ENCODE peak calls at places on chromosomes 5 and 9, in four cellular contexts. P, V, N and J are unnamed samples.

GRCh38 chr5:36108758-36109245 is 42.1 kb upstream of the UGT3A2 start:
- DNase-seq in V (no peak), N (no peak), P (no peak), J (peak; percentile 8)

GRCh38 chr5:152097128-152097527 is 172.5 kb upstream of the GLRA1 start:
- DNase-seq in P (no peak), V (no peak), N (peak; percentile 20), J (no peak)

GRCh38 chr9:93964685-93965084 is 9.5 kb upstream of the BARX1 start:
- DNase-seq in P (no peak), V (no peak), N (peak; percentile 10), J (no peak)

GRCh38 chr5:130198927-130199326 is 294.7 kb downstream of the CHSY3 start:
- DNase-seq in N (peak; percentile 16), V (no peak), P (peak; percentile 10), J (no peak)

GRCh38 chr5:143315929-143316328 is 87.6 kb downstream of the NR3C1 start:
- DNase-seq in V (no peak), N (no peak), P (no peak), J (no peak)

GRCh38 chr9:16281707-16282106 is 588.8 kb downstream of the BNC2 start:
- DNase-seq in V (no peak), P (no peak), N (no peak), J (no peak)

GRCh38 chr5:131812371-131813160 is 15.7 kb upstream of the FNIP1 start:
- DNase-seq in N (no peak), V (no peak), P (no peak), J (no peak)

GRCh38 chr9:134630393-134630790 is 11.2 kb upstream of the COL5A1 start:
- DNase-seq in V (no peak), N (no peak), P (no peak), J (no peak)

GRCh38 chr5:1541662-1542008 is 17.9 kb upstream of the LPCAT1 start:
- DNase-seq in V (no peak), P (no peak), N (no peak), J (no peak)

GRCh38 chr9:133160742-133161541 is 2.8 kb downstream of the GBGT1 start:
- DNase-seq in N (peak; percentile 83), V (no peak), P (peak; percentile 84), J (peak; percentile 68)

GRCh38 chr5:180521101-180521500 is 26.9 kb downstream of the CNOT6 start:
- DNase-seq in N (no peak), V (no peak), P (no peak), J (no peak)

GRCh38 chr5:73039082-73039481 is 81.3 kb upstream of the TMEM171 start:
- DNase-seq in P (no peak), N (no peak), V (no peak), J (peak; percentile 20)

GRCh38 chr9:108163321-108164005 is 673.9 kb upstream of the KLF4 start:
- DNase-seq in V (no peak), N (no peak), P (peak; percentile 20), J (no peak)
- TF ChIP-seq CTCF in V (no peak), N (no peak), P (no peak), J (no peak)

GRCh38 chr5:166379515-166379914 is 1911.9 kb upstream of the WWC1 start:
- DNase-seq in N (no peak), P (no peak), V (no peak), J (no peak)

GRCh38 chr5:166377756-166378155 is 1913.7 kb upstream of the WWC1 start:
- DNase-seq in V (no peak), N (no peak), P (no peak), J (no peak)

GRCh38 chr5:166382031-166382430 is 1909.4 kb upstream of the WWC1 start:
- DNase-seq in V (no peak), N (no peak), P (no peak), J (no peak)
- TF ChIP-seq CTCF in V (no peak), N (no peak), P (peak; percentile 5), J (no peak)

GRCh38 chr9:83714316-83714715 is 6.6 kb upstream of the UBQLN1 start:
- DNase-seq in P (no peak), N (no peak), V (no peak), J (no peak)
- TF ChIP-seq CTCF in P (no peak), N (no peak), V (peak; percentile 30), J (peak; percentile 73)

GRCh38 chr5:60333103-60333502 is 366.9 kb downstream of the DEPDC1B start:
- DNase-seq in N (no peak), P (no peak), V (no peak), J (peak; percentile 11)

GRCh38 chr5:60332244-60333018 is 367.5 kb downstream of the DEPDC1B start:
- DNase-seq in P (no peak), N (peak; percentile 33), V (no peak), J (peak; percentile 36)

GRCh38 chr5:60338846-60339245 is 361.1 kb downstream of the DEPDC1B start:
- DNase-seq in N (no peak), V (no peak), P (no peak), J (no peak)

GRCh38 chr5:60335913-60336312 is 364.1 kb downstream of the DEPDC1B start:
- DNase-seq in V (no peak), N (no peak), P (no peak), J (no peak)

DNA sequence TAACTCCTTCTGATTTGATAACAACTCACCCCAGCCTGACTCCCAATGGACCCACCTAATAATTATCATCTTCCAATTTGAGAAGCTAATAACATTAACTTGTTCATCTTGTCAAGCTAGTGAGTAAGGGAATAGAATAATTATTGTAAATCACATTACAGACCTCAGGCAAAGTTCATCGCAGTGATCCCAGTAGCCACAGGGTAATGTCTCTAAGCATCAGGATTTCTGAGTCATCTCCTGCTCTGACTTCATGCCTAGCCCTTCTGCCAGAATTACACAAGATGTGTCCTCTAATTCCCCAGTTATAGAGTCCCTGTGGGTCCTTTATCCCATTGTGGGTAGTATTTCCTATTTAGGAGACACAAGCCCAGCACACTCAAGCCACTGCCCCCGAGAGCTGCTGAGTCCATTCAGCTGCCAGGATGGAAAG is 365.7 kb downstream of the DEPDC1B start:
- DNase-seq in V (no peak), P (no peak), N (no peak), J (peak; percentile 71)
- TF ChIP-seq CTCF in V (no peak), P (no peak), N (no peak), J (no peak)

DNA sequence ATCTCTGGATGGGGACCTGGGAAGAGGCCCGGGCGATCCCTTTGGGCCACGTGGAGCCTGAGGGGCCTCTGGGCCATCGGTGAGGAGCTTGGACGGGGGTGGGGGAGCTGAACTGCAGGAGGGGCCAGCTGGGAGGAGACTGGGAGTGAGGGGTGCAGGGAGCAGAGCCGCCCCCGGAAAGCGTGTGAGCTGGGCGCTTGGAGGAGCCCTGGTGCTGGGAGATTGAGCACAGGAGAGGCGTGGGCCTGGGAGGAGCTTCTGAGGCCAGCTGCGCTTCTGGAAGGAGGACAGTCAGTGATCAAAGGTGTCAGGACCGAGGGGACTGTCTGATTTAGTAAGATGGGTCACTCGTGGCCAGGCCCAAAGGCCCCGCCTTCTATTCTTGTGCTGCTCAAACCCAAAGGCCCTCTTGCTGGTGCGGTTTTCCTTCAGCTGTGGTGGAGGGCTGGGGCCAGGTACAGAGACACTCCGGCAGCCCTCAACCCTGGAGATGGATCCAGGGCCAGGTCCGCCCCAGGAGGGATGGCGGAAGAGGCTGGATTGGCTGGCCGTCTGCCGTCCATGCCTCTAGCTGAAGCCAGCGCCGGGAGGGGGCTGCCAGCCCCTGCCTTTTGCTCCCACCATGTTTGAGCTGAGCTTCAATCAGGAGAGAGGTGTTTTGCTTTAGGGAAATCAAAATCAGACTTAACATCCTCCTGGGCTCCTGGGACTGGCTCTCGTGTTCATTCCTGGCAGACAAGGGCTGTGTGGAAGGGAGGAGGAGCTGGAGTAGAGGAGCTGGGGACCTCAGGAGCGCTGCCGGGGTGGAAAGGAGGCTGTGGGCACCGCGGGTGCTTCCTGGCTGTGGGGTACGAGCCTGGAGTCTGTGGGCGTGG is 21.6 kb downstream of the NCS1 start:
- DNase-seq in V (no peak), P (no peak), N (no peak), J (no peak)
- TF ChIP-seq CTCF in V (no peak), P (no peak), N (no peak), J (no peak)

GRCh38 chr5:4232084-4232483 is 636.5 kb downstream of the IRX1 start:
- DNase-seq in V (no peak), N (no peak), P (no peak), J (no peak)

GRCh38 chr5:4230531-4230904 is 634.9 kb downstream of the IRX1 start:
- DNase-seq in P (no peak), V (no peak), N (no peak), J (no peak)

GRCh38 chr5:4230905-4231561 is 635.4 kb downstream of the IRX1 start:
- DNase-seq in V (no peak), P (no peak), N (no peak), J (no peak)

GRCh38 chr5:4229866-4230265 is 634.2 kb downstream of the IRX1 start:
- DNase-seq in P (no peak), V (no peak), N (no peak), J (no peak)

DNA sequence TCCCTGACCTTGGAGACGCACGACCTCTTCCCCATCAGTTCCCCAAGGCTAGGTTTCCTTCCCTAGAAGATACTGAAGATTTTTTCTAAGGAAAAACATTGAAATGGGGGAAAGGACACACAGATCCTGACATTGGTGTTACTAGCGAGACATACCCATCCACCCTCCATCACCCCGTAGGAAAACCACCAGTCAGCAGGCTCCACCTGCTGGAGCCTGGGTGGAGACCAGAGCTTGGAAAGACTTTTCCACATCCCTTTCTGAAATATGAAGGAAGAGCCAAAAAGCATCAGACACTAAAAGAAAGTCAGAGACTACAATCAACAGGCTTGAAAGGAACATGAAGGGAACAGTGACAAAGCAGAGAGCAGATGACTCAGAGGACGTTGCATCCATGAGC is 638.0 kb downstream of the IRX1 start:
- DNase-seq in N (no peak), P (no peak), V (no peak), J (no peak)
- TF ChIP-seq CTCF in N (no peak), P (no peak), V (no peak), J (no peak)

DNA sequence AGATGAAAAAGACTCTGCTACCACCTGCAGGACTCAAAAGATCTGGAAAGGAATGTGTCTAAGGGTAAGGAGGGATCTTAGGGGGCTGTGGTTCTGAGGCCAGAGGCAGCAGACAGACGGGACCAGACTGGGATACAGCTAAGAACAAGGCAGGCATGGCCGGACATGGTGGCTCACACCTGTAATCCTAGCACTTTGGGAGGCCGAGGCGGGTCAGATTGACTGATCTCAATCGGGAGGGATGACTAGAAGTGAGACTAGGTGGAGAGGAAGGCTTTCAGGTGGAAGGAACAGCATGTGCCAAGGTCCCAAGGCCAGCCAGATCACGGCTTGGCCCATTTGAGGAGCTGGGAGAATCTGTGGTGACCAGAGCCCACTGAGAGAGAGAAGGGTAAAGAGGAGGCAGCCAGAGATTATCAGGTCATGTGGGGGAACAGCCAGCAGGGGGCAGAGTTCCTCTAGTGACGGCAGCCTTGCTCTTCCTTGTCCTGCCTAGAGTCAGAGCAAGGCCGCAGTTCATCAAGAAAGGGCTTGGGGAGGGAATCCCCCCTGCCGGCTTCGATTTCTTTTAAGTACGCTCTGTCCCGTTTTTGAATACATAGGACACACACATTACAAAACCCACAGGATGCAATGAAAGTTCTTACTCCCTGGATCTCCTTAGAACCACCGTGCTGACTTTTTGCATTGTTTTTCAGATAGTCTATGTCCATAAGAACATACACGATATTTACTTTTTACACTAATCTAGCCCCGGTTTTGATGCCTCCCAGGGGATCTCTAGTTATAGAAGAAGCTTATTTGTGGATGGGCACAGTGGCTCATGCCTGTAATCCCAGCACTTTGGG is 2.6 kb upstream of the OLFML2A start:
- DNase-seq in N (peak; percentile 88), V (peak; percentile 78), P (peak; percentile 88), J (peak; percentile 44)
- TF ChIP-seq CTCF in N (peak; percentile 74), V (peak; percentile 93), P (peak; percentile 78), J (peak; percentile 95)

GRCh38 chr5:127085371-127085770 is 12.1 kb upstream of the C5orf63 start:
- DNase-seq in V (no peak), P (no peak), N (no peak), J (no peak)
- TF ChIP-seq CTCF in V (no peak), P (no peak), N (no peak), J (no peak)

GRCh38 chr9:76887003-76887821 is 18.7 kb downstream of the PRUNE2 start:
- DNase-seq in N (peak; percentile 28), V (no peak), P (peak; percentile 38), J (no peak)
- TF ChIP-seq CTCF in N (no peak), V (no peak), P (no peak), J (peak; percentile 22)